ENCODE peak calls at places on chromosomes 5 and 9, in five cellular contexts. One of them, this sample, is unnamed.

GRCh38 chr9:90141723-90142122 is 500.9 kb downstream of the DIRAS2 start:
- DNase-seq in PC-3: peak
- DNase-seq in lower lobe of right lung: no peak
- DNase-seq in lower leg skin: no peak
- DNase-seq in mammary epithelial cell: peak
- DNase-seq in this sample: peak

GRCh38 chr5:157290156-157290980 is 24.4 kb downstream of the CYFIP2 start:
- DNase-seq in lower lobe of right lung: no peak
- DNase-seq in PC-3: peak
- DNase-seq in lower leg skin: no peak
- DNase-seq in mammary epithelial cell: peak
- DNase-seq in this sample: no peak

GRCh38 chr9:38035873-38036272 is 33.2 kb downstream of the SHB start:
- DNase-seq in lower leg skin: no peak
- DNase-seq in mammary epithelial cell: peak
- DNase-seq in PC-3: peak
- DNase-seq in lower lobe of right lung: no peak
- DNase-seq in this sample: no peak

GRCh38 chr5:146213210-146213838 is 9.9 kb downstream of the RBM27 start:
- DNase-seq in lower leg skin: no peak
- DNase-seq in mammary epithelial cell: peak
- DNase-seq in PC-3: no peak
- DNase-seq in lower lobe of right lung: no peak
- DNase-seq in this sample: no peak

GRCh38 chr5:5419291-5420210 is 2.9 kb upstream of the ICE1 start:
- DNase-seq in PC-3: peak
- DNase-seq in mammary epithelial cell: peak
- DNase-seq in lower lobe of right lung: no peak
- DNase-seq in lower leg skin: no peak
- DNase-seq in this sample: peak

GRCh38 chr5:123945548-123945947 is 433.6 kb downstream of the CSNK1G3 start:
- DNase-seq in mammary epithelial cell: no peak
- DNase-seq in lower leg skin: no peak
- DNase-seq in lower lobe of right lung: no peak
- DNase-seq in PC-3: no peak
- DNase-seq in this sample: no peak

GRCh38 chr9:75455444-75455921 is 367.2 kb downstream of the OSTF1 start:
- DNase-seq in PC-3: no peak
- DNase-seq in lower lobe of right lung: no peak
- DNase-seq in lower leg skin: no peak
- DNase-seq in mammary epithelial cell: peak
- DNase-seq in this sample: peak

GRCh38 chr5:132176543-132176945 is 51.1 kb downstream of the P4HA2 start:
- DNase-seq in PC-3: no peak
- DNase-seq in lower lobe of right lung: no peak
- DNase-seq in mammary epithelial cell: no peak
- DNase-seq in lower leg skin: no peak
- DNase-seq in this sample: peak

GRCh38 chr9:116395409-116396037 is 241.9 kb downstream of the PAPPA start:
- DNase-seq in lower leg skin: no peak
- DNase-seq in mammary epithelial cell: no peak
- DNase-seq in lower lobe of right lung: no peak
- DNase-seq in PC-3: no peak
- DNase-seq in this sample: no peak

GRCh38 chr9:113403651-113404050 is 2.6 kb upstream of the ALAD start:
- DNase-seq in lower lobe of right lung: no peak
- DNase-seq in mammary epithelial cell: no peak
- DNase-seq in lower leg skin: no peak
- DNase-seq in PC-3: no peak
- DNase-seq in this sample: no peak

GRCh38 chr5:108353087-108353486 is 28.8 kb downstream of the FBXL17 start:
- DNase-seq in lower lobe of right lung: no peak
- DNase-seq in PC-3: no peak
- DNase-seq in lower leg skin: no peak
- DNase-seq in mammary epithelial cell: no peak
- DNase-seq in this sample: no peak
- TF ChIP-seq CTCF in lower lobe of right lung: no peak
- TF ChIP-seq CTCF in PC-3: no peak
- TF ChIP-seq CTCF in lower leg skin: no peak
- TF ChIP-seq CTCF in mammary epithelial cell: no peak
- TF ChIP-seq CTCF in this sample: no peak

DNA sequence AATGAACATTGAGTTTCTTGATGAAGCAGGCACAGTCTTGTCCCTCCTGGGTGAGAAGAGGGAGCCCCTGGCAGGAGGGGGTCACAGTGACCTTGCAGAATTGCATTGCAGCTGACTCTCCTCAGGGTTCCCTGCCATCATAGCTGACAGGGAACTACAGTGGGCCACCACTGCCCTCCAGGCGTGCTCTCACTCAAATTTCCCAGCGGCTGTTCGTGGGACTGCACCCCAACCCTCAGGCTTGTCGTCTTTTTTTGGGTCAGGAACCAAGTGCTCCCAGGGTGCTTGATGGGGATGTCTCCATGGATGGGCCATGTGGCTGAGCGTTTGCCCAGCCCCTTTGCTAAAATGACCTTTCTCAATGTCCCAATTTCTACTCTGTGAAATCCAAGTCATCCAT is 215.8 kb downstream of the MELK start:
- DNase-seq in PC-3: no peak
- DNase-seq in lower leg skin: no peak
- DNase-seq in lower lobe of right lung: no peak
- DNase-seq in mammary epithelial cell: no peak
- DNase-seq in this sample: peak
- TF ChIP-seq CTCF in PC-3: no peak
- TF ChIP-seq CTCF in lower leg skin: no peak
- TF ChIP-seq CTCF in lower lobe of right lung: peak
- TF ChIP-seq CTCF in mammary epithelial cell: peak
- TF ChIP-seq CTCF in this sample: peak

GRCh38 chr5:141155540-141156374 is 5.9 kb downstream of the PCDHB6 start:
- DNase-seq in lower leg skin: no peak
- DNase-seq in mammary epithelial cell: no peak
- DNase-seq in lower lobe of right lung: no peak
- DNase-seq in PC-3: no peak
- DNase-seq in this sample: no peak

GRCh38 chr5:141150993-141151325 is 1.1 kb downstream of the PCDHB6 start:
- DNase-seq in lower lobe of right lung: no peak
- DNase-seq in lower leg skin: no peak
- DNase-seq in mammary epithelial cell: no peak
- DNase-seq in PC-3: no peak
- DNase-seq in this sample: no peak

GRCh38 chr5:141150215-141150992 is 547 bp downstream of the PCDHB6 start:
- DNase-seq in mammary epithelial cell: peak
- DNase-seq in lower lobe of right lung: no peak
- DNase-seq in PC-3: no peak
- DNase-seq in lower leg skin: no peak
- DNase-seq in this sample: no peak

GRCh38 chr5:141149812-141150211 is at the start of gene PCDHB6:
- DNase-seq in lower leg skin: no peak
- DNase-seq in lower lobe of right lung: no peak
- DNase-seq in mammary epithelial cell: peak
- DNase-seq in PC-3: no peak
- DNase-seq in this sample: no peak
- TF ChIP-seq CTCF in lower leg skin: no peak
- TF ChIP-seq CTCF in lower lobe of right lung: peak
- TF ChIP-seq CTCF in mammary epithelial cell: peak
- TF ChIP-seq CTCF in PC-3: no peak
- TF ChIP-seq CTCF in this sample: no peak

DNA sequence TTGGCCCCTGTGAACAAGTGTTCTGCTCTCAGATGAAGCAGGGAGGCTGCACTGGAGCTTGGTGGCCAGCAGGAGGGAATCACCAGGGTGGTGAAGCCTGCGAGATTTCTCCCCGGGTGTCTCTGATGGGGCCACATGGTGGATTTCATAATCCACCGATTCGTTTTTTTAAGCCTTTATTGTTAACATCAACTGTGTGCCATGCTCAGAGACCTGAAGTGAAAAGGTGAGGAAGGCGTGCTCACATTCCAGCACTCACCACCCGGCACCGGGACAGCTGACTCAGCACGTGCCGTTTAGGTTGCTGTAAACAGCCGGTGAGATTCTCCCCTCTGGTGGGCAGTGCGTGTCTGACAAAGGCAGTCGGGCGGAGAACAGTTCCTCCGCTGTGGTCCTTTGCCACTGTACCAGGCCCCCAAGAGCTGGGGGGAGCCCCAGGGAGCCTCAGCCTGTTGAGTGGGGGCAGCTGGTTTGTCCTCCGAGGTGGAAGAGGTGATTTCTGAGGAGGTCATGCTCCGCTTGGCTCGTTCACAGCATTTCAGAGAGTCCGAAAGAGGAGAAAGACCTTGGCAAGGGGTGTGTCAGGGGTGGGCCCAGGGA is 12.7 kb upstream of the AHRR start:
- DNase-seq in mammary epithelial cell: no peak
- DNase-seq in lower lobe of right lung: no peak
- DNase-seq in lower leg skin: peak
- DNase-seq in PC-3: peak
- DNase-seq in this sample: no peak
- TF ChIP-seq CTCF in mammary epithelial cell: peak
- TF ChIP-seq CTCF in lower lobe of right lung: no peak
- TF ChIP-seq CTCF in lower leg skin: no peak
- TF ChIP-seq CTCF in PC-3: peak
- TF ChIP-seq CTCF in this sample: no peak

This sample was measured in GM12865.